ENCODE peak calls at places on chromosomes 13 and 19, in nine cellular contexts. One of them, this sample, is unnamed.

GRCh38 chr13:76778906-76779305 is 107.3 kb downstream of the KCTD12 start:
- DNase-seq in Caki2: no peak
- DNase-seq in SK-N-DZ: no peak
- DNase-seq in HFF-Myc: no peak
- DNase-seq in stimulated activated CD8-positive, alpha-beta memory T cell treated with anti-CD3 and anti-CD28 coated beads, Interleukin-12 subunit alpha, Interleukin-12 subunit beta, amount 100 ng/mL, for 1 hour: no peak
- DNase-seq in CD8-positive, alpha-beta memory T cell: no peak
- DNase-seq in mesothelial cell of epicardium: no peak
- DNase-seq in effector memory CD8-positive, alpha-beta T cell: no peak
- DNase-seq in ELR: no peak
- DNase-seq in this sample: no peak

GRCh38 chr19:54388001-54388802 is 23.5 kb upstream of the LAIR1 start:
- DNase-seq in effector memory CD8-positive, alpha-beta T cell: peak; percentile 14
- DNase-seq in HFF-Myc: no peak
- DNase-seq in ELR: peak; percentile 4
- DNase-seq in mesothelial cell of epicardium: no peak
- DNase-seq in stimulated activated CD8-positive, alpha-beta memory T cell treated with anti-CD3 and anti-CD28 coated beads, Interleukin-12 subunit alpha, Interleukin-12 subunit beta, amount 100 ng/mL, for 1 hour: peak; percentile 20
- DNase-seq in Caki2: no peak
- DNase-seq in SK-N-DZ: no peak
- DNase-seq in CD8-positive, alpha-beta memory T cell: no peak
- DNase-seq in this sample: no peak

GRCh38 chr13:109256866-109257760 is 529.3 kb downstream of the IRS2 start:
- DNase-seq in stimulated activated CD8-positive, alpha-beta memory T cell treated with anti-CD3 and anti-CD28 coated beads, Interleukin-12 subunit alpha, Interleukin-12 subunit beta, amount 100 ng/mL, for 1 hour: no peak
- DNase-seq in mesothelial cell of epicardium: no peak
- DNase-seq in HFF-Myc: peak; percentile 67
- DNase-seq in effector memory CD8-positive, alpha-beta T cell: no peak
- DNase-seq in ELR: peak; percentile 97
- DNase-seq in CD8-positive, alpha-beta memory T cell: no peak
- DNase-seq in SK-N-DZ: no peak
- DNase-seq in Caki2: peak; percentile 85
- DNase-seq in this sample: no peak

GRCh38 chr13:29935309-29935981 is 85.0 kb upstream of the UBL3 start:
- DNase-seq in effector memory CD8-positive, alpha-beta T cell: peak; percentile 76
- DNase-seq in CD8-positive, alpha-beta memory T cell: peak; percentile 46
- DNase-seq in ELR: no peak
- DNase-seq in Caki2: no peak
- DNase-seq in SK-N-DZ: no peak
- DNase-seq in stimulated activated CD8-positive, alpha-beta memory T cell treated with anti-CD3 and anti-CD28 coated beads, Interleukin-12 subunit alpha, Interleukin-12 subunit beta, amount 100 ng/mL, for 1 hour: peak; percentile 43
- DNase-seq in HFF-Myc: no peak
- DNase-seq in mesothelial cell of epicardium: no peak
- DNase-seq in this sample: no peak

GRCh38 chr13:100363874-100364273 is 224.7 kb downstream of the GGACT start:
- DNase-seq in ELR: peak; percentile 65
- DNase-seq in effector memory CD8-positive, alpha-beta T cell: no peak
- DNase-seq in stimulated activated CD8-positive, alpha-beta memory T cell treated with anti-CD3 and anti-CD28 coated beads, Interleukin-12 subunit alpha, Interleukin-12 subunit beta, amount 100 ng/mL, for 1 hour: no peak
- DNase-seq in mesothelial cell of epicardium: no peak
- DNase-seq in CD8-positive, alpha-beta memory T cell: no peak
- DNase-seq in Caki2: peak; percentile 5
- DNase-seq in HFF-Myc: peak; percentile 39
- DNase-seq in SK-N-DZ: no peak
- DNase-seq in this sample: no peak

GRCh38 chr19:14073925-14074838 is 1.6 kb downstream of the MISP3 start:
- DNase-seq in CD8-positive, alpha-beta memory T cell: no peak
- DNase-seq in SK-N-DZ: peak; percentile 38
- DNase-seq in HFF-Myc: no peak
- DNase-seq in Caki2: no peak
- DNase-seq in stimulated activated CD8-positive, alpha-beta memory T cell treated with anti-CD3 and anti-CD28 coated beads, Interleukin-12 subunit alpha, Interleukin-12 subunit beta, amount 100 ng/mL, for 1 hour: no peak
- DNase-seq in effector memory CD8-positive, alpha-beta T cell: no peak
- DNase-seq in mesothelial cell of epicardium: no peak
- DNase-seq in ELR: peak; percentile 17
- DNase-seq in this sample: no peak

GRCh38 chr19:1128111-1128510 is 24.3 kb downstream of the GPX4 start:
- DNase-seq in SK-N-DZ: no peak
- DNase-seq in effector memory CD8-positive, alpha-beta T cell: no peak
- DNase-seq in ELR: no peak
- DNase-seq in Caki2: no peak
- DNase-seq in mesothelial cell of epicardium: no peak
- DNase-seq in CD8-positive, alpha-beta memory T cell: no peak
- DNase-seq in HFF-Myc: no peak
- DNase-seq in stimulated activated CD8-positive, alpha-beta memory T cell treated with anti-CD3 and anti-CD28 coated beads, Interleukin-12 subunit alpha, Interleukin-12 subunit beta, amount 100 ng/mL, for 1 hour: no peak
- DNase-seq in this sample: no peak

GRCh38 chr13:50598338-50598737 is 245.2 kb downstream of the DLEU7 start:
- DNase-seq in mesothelial cell of epicardium: no peak
- DNase-seq in stimulated activated CD8-positive, alpha-beta memory T cell treated with anti-CD3 and anti-CD28 coated beads, Interleukin-12 subunit alpha, Interleukin-12 subunit beta, amount 100 ng/mL, for 1 hour: no peak
- DNase-seq in SK-N-DZ: peak; percentile 20
- DNase-seq in Caki2: peak; percentile 51
- DNase-seq in CD8-positive, alpha-beta memory T cell: no peak
- DNase-seq in HFF-Myc: no peak
- DNase-seq in effector memory CD8-positive, alpha-beta T cell: no peak
- DNase-seq in ELR: no peak
- DNase-seq in this sample: no peak

GRCh38 chr19:33953023-33953422 is 156.4 kb downstream of the KCTD15 start:
- DNase-seq in ELR: no peak
- DNase-seq in effector memory CD8-positive, alpha-beta T cell: no peak
- DNase-seq in Caki2: no peak
- DNase-seq in mesothelial cell of epicardium: no peak
- DNase-seq in SK-N-DZ: no peak
- DNase-seq in HFF-Myc: no peak
- DNase-seq in CD8-positive, alpha-beta memory T cell: no peak
- DNase-seq in stimulated activated CD8-positive, alpha-beta memory T cell treated with anti-CD3 and anti-CD28 coated beads, Interleukin-12 subunit alpha, Interleukin-12 subunit beta, amount 100 ng/mL, for 1 hour: no peak
- DNase-seq in this sample: no peak

GRCh38 chr19:51256053-51256682 is 5.3 kb downstream of the SIGLECL1 start:
- DNase-seq in SK-N-DZ: no peak
- DNase-seq in effector memory CD8-positive, alpha-beta T cell: no peak
- DNase-seq in CD8-positive, alpha-beta memory T cell: no peak
- DNase-seq in mesothelial cell of epicardium: no peak
- DNase-seq in Caki2: no peak
- DNase-seq in stimulated activated CD8-positive, alpha-beta memory T cell treated with anti-CD3 and anti-CD28 coated beads, Interleukin-12 subunit alpha, Interleukin-12 subunit beta, amount 100 ng/mL, for 1 hour: no peak
- DNase-seq in HFF-Myc: no peak
- DNase-seq in ELR: no peak
- DNase-seq in this sample: no peak

GRCh38 chr19:48476176-48476575 is 7.0 kb downstream of the CYTH2 start:
- DNase-seq in SK-N-DZ: no peak
- DNase-seq in HFF-Myc: no peak
- DNase-seq in mesothelial cell of epicardium: no peak
- DNase-seq in stimulated activated CD8-positive, alpha-beta memory T cell treated with anti-CD3 and anti-CD28 coated beads, Interleukin-12 subunit alpha, Interleukin-12 subunit beta, amount 100 ng/mL, for 1 hour: no peak
- DNase-seq in Caki2: no peak
- DNase-seq in ELR: no peak
- DNase-seq in CD8-positive, alpha-beta memory T cell: no peak
- DNase-seq in effector memory CD8-positive, alpha-beta T cell: no peak
- DNase-seq in this sample: no peak